ENCODE peak calls at places on chromosomes 11 and 22, in four cellular contexts. T, V, U and L are unnamed samples.

GRCh38 chr11:27204527-27204926 is 158.5 kb downstream of the CCDC34 start:
- DNase-seq in T (no peak), V (no peak), U (no peak), L (no peak)

GRCh38 chr11:70068950-70069349 is 9.2 kb upstream of the ANO1 start:
- DNase-seq in T (no peak), V (no peak), U (no peak), L (no peak)

GRCh38 chr22:25746012-25746373 is 4.0 kb downstream of the MYO18B start:
- DNase-seq in T (peak; percentile 29), V (peak; percentile 50), U (no peak), L (no peak)

GRCh38 chr11:98107736-98108135 is 913.0 kb upstream of the CNTN5 start:
- DNase-seq in T (no peak), V (no peak), U (peak; percentile 87), L (no peak)

GRCh38 chr11:67584881-67585873 is 1.6 kb downstream of the GSTP1 start:
- DNase-seq in T (no peak), V (no peak), U (no peak), L (no peak)

GRCh38 chr11:18523079-18523478 is 3.7 kb downstream of the TSG101 start:
- DNase-seq in T (no peak), V (no peak), U (no peak), L (no peak)

GRCh38 chr11:46736615-46737014 is 17.6 kb downstream of the F2 start:
- DNase-seq in T (no peak), V (no peak), U (no peak), L (no peak)

GRCh38 chr11:12285106-12285505 is 92.3 kb upstream of the PARVA start:
- DNase-seq in T (peak; percentile 63), V (peak; percentile 95), U (no peak), L (no peak)

GRCh38 chr22:46487318-46487717 is 50.1 kb downstream of the CELSR1 start:
- DNase-seq in T (no peak), V (no peak), U (no peak), L (no peak)

GRCh38 chr22:40451230-40451629 is 80.8 kb downstream of the SGSM3 start:
- DNase-seq in T (no peak), V (no peak), U (no peak), L (no peak)